ENCODE peak calls at places on chromosomes 12 and 14, in five cellular contexts. N is nephron progenitor cell, T is fibroblast of lung, C is body of pancreas, E is Calu3. S is an unnamed sample.

GRCh38 chr14:91754185-91754584 is 22.3 kb upstream of the CATSPERB start:
- DNase-seq in N (no peak), T (no peak), C (no peak), E (no peak), S (no peak)

GRCh38 chr14:21985081-21985480 is 311.5 kb upstream of the OR4E1 start:
- DNase-seq in N (no peak), T (no peak), C (no peak), E (no peak), S (no peak)

GRCh38 chr12:102806110-102806509 is 110.9 kb downstream of the PAH start:
- DNase-seq in N (no peak), T (no peak), C (no peak), E (no peak), S (no peak)

GRCh38 chr12:12333980-12334709 is 15.9 kb downstream of the MANSC1 start:
- DNase-seq in N (peak), T (peak), C (peak), E (peak), S (peak)

GRCh38 chr14:103068351-103069073 is 11.2 kb upstream of the CDC42BPB start:
- DNase-seq in N (no peak), T (no peak), C (no peak), E (no peak), S (no peak)

GRCh38 chr12:55842681-55843429 is at the start of gene MMP19:
- DNase-seq in N (no peak), T (peak), C (no peak), E (no peak), S (no peak)

GRCh38 chr14:79229383-79229875 is 981.9 kb downstream of the DIO2 start:
- DNase-seq in N (peak), T (no peak), C (no peak), E (no peak), S (no peak)

GRCh38 chr14:96247031-96247430 is 9.0 kb upstream of the BDKRB1 start:
- DNase-seq in N (no peak), T (no peak), C (no peak), E (no peak), S (no peak)

GRCh38 chr12:123506843-123507236 is 26.7 kb downstream of the RILPL1 start:
- DNase-seq in N (no peak), T (no peak), C (no peak), E (no peak), S (no peak)

GRCh38 chr12:53380104-53380796 is at the start of gene SP1:
- DNase-seq in N (peak), T (peak), C (peak), E (peak), S (peak)

GRCh38 chr12:76083761-76084276 is 666 bp downstream of the NAP1L1 start:
- DNase-seq in N (peak), T (peak), C (peak), E (peak), S (peak)

GRCh38 chr12:92582466-92582865 is 120.3 kb upstream of the PLEKHG7 start:
- DNase-seq in N (no peak), T (no peak), C (no peak), E (no peak), S (no peak)

GRCh38 chr14:64465208-64465821 is at the start of gene AKAP5:
- DNase-seq in N (peak), T (peak), C (peak), E (peak), S (no peak)

GRCh38 chr12:47704719-47705118 is 1.1 kb downstream of the RPAP3 start:
- DNase-seq in N (no peak), T (no peak), C (no peak), E (no peak), S (no peak)

GRCh38 chr12:125331342-125332052 is 266.3 kb downstream of the AACS start:
- DNase-seq in N (no peak), T (no peak), C (no peak), E (no peak), S (no peak)

GRCh38 chr14:77590845-77591506 is 25.5 kb downstream of the SPTLC2 start:
- DNase-seq in N (no peak), T (no peak), C (no peak), E (peak), S (no peak)

GRCh38 chr12:8917031-8917430 is 2.7 kb downstream of the PHC1 start:
- DNase-seq in N (no peak), T (no peak), C (no peak), E (no peak), S (no peak)

GRCh38 chr12:25648460-25648859 is 95.4 kb upstream of the LMNTD1 start:
- DNase-seq in N (peak), T (peak), C (peak), E (peak), S (no peak)

GRCh38 chr12:98736352-98737326 is 91.5 kb downstream of the APAF1 start:
- DNase-seq in N (no peak), T (peak), C (peak), E (no peak), S (no peak)

GRCh38 chr12:123621619-123622530 is 11.6 kb downstream of the EIF2B1 start:
- DNase-seq in N (no peak), T (no peak), C (no peak), E (no peak), S (no peak)

GRCh38 chr12:46401703-46402102 is 29.1 kb upstream of the SLC38A2 start:
- DNase-seq in N (no peak), T (peak), C (peak), E (no peak), S (no peak)

GRCh38 chr12:6229823-6230222 is 29.6 kb downstream of the CD9 start:
- DNase-seq in N (peak), T (peak), C (peak), E (no peak), S (no peak)

GRCh38 chr14:99133563-99134332 is 138.2 kb downstream of the BCL11B start:
- DNase-seq in N (no peak), T (no peak), C (peak), E (no peak), S (no peak)

GRCh38 chr12:131783915-131784541 is 44.2 kb upstream of the MMP17 start:
- DNase-seq in N (no peak), T (peak), C (no peak), E (no peak), S (no peak)

GRCh38 chr14:106807493-106807892 is 1281.1 kb downstream of the TMEM121 start:
- DNase-seq in N (no peak), T (no peak), C (no peak), E (no peak), S (no peak)

GRCh38 chr12:111864935-111865334 is 22.9 kb downstream of the MAPKAPK5 start:
- DNase-seq in N (no peak), T (no peak), C (no peak), E (no peak), S (no peak)

GRCh38 chr14:59583755-59584154 is 7.1 kb upstream of the CCDC175 start:
- DNase-seq in N (no peak), T (peak), C (no peak), E (no peak), S (no peak)

GRCh38 chr12:123063535-123063934 is 83.1 kb downstream of the ARL6IP4 start:
- DNase-seq in N (no peak), T (peak), C (no peak), E (peak), S (peak)

GRCh38 chr12:24562761-24563392 is 386.0 kb downstream of the BCAT1 start:
- DNase-seq in N (peak), T (peak), C (peak), E (peak), S (no peak)

GRCh38 chr12:94242871-94243270 is 94.5 kb downstream of the PLXNC1 start:
- DNase-seq in N (no peak), T (no peak), C (peak), E (no peak), S (no peak)

GRCh38 chr14:61406198-61406597 is 84.8 kb downstream of the PRKCH start:
- DNase-seq in N (no peak), T (no peak), C (no peak), E (no peak), S (no peak)

GRCh38 chr12:68890701-68891113 is 42.3 kb downstream of the CPM start:
- DNase-seq in N (no peak), T (peak), C (no peak), E (no peak), S (no peak)